ENCODE peak calls at places on chromosomes 7 and 10, in four cellular contexts. One of them, this sample, is unnamed. For H3K9me1 and H3K4me1, the result is how much of the 10 kb centered on the place peaks cover.

GRCh38 chr10:29537799-29538198 is 97.0 kb downstream of the SVIL start:
- DNase-seq in IMR-90: no peak
- DNase-seq in K562: no peak
- DNase-seq in endothelial cell of umbilical vein: no peak
- DNase-seq in this sample: no peak

GRCh38 chr10:71594934-71595571 is 124.5 kb downstream of the C10orf105 start:
- DNase-seq in IMR-90: no peak
- DNase-seq in K562: no peak
- DNase-seq in endothelial cell of umbilical vein: no peak
- DNase-seq in this sample: no peak

GRCh38 chr10:44233561-44234470 is 151.1 kb downstream of the CXCL12 start:
- DNase-seq in IMR-90: no peak
- DNase-seq in K562: no peak
- DNase-seq in endothelial cell of umbilical vein: no peak
- DNase-seq in this sample: no peak

GRCh38 chr7:107528461-107528860 is 35.3 kb downstream of the COG5 start:
- DNase-seq in IMR-90: peak
- DNase-seq in K562: no peak
- DNase-seq in endothelial cell of umbilical vein: peak
- DNase-seq in this sample: no peak

GRCh38 chr10:129933456-129934092 is 30.5 kb downstream of the EBF3 start:
- DNase-seq in IMR-90: no peak
- DNase-seq in K562: no peak
- DNase-seq in endothelial cell of umbilical vein: no peak
- DNase-seq in this sample: no peak

GRCh38 chr10:123144697-123145541 is 3.0 kb upstream of the HMX2 start:
- DNase-seq in IMR-90: no peak
- DNase-seq in K562: peak
- DNase-seq in endothelial cell of umbilical vein: no peak
- DNase-seq in this sample: no peak

GRCh38 chr10:107814865-107815487 is 650.5 kb upstream of the SORCS1 start:
- DNase-seq in IMR-90: peak
- DNase-seq in K562: no peak
- DNase-seq in endothelial cell of umbilical vein: no peak
- DNase-seq in this sample: no peak

GRCh38 chr7:82705831-82706230 is 262.3 kb upstream of the CACNA2D1 start:
- DNase-seq in IMR-90: peak
- DNase-seq in K562: no peak
- DNase-seq in endothelial cell of umbilical vein: no peak
- DNase-seq in this sample: no peak

GRCh38 chr7:6409991-6410693 is 37.6 kb downstream of the DAGLB start:
- DNase-seq in IMR-90: no peak
- DNase-seq in K562: no peak
- DNase-seq in endothelial cell of umbilical vein: no peak
- DNase-seq in this sample: no peak

GRCh38 chr10:1567742-1568495 is 169.4 kb downstream of the ADARB2 start:
- DNase-seq in IMR-90: no peak
- DNase-seq in K562: no peak
- DNase-seq in endothelial cell of umbilical vein: no peak
- DNase-seq in this sample: no peak

GRCh38 chr7:50513166-50513871 is 51.9 kb downstream of the DDC start:
- DNase-seq in IMR-90: no peak
- DNase-seq in K562: no peak
- DNase-seq in endothelial cell of umbilical vein: no peak
- DNase-seq in this sample: no peak

GRCh38 chr7:150367187-150367510 is 1.5 kb upstream of the REPIN1 start:
- DNase-seq in IMR-90: no peak
- DNase-seq in K562: no peak
- DNase-seq in endothelial cell of umbilical vein: no peak
- DNase-seq in this sample: no peak

GRCh38 chr10:130044067-130045061 is 66.3 kb downstream of the C10orf143 start:
- DNase-seq in IMR-90: no peak
- DNase-seq in K562: no peak
- DNase-seq in endothelial cell of umbilical vein: no peak
- DNase-seq in this sample: no peak

GRCh38 chr10:6048281-6049030 is 13.7 kb downstream of the IL2RA start:
- DNase-seq in IMR-90: no peak
- DNase-seq in K562: no peak
- DNase-seq in endothelial cell of umbilical vein: no peak
- DNase-seq in this sample: no peak

GRCh38 chr7:100087055-100087750 is 1.6 kb upstream of the COPS6 start:
- DNase-seq in IMR-90: peak
- DNase-seq in K562: no peak
- DNase-seq in endothelial cell of umbilical vein: peak
- DNase-seq in this sample: peak

GRCh38 chr7:69691327-69691726 is 93.1 kb downstream of the AUTS2 start:
- DNase-seq in IMR-90: no peak
- DNase-seq in K562: no peak
- DNase-seq in endothelial cell of umbilical vein: no peak
- DNase-seq in this sample: no peak

GRCh38 chr10:95328013-95328412 is 37.2 kb upstream of the PDLIM1 start:
- DNase-seq in IMR-90: no peak
- DNase-seq in K562: no peak
- DNase-seq in endothelial cell of umbilical vein: no peak
- DNase-seq in this sample: no peak

GRCh38 chr10:71460615-71461014 is 63.9 kb downstream of the CDH23 start:
- DNase-seq in IMR-90: no peak
- DNase-seq in K562: no peak
- DNase-seq in endothelial cell of umbilical vein: no peak
- DNase-seq in this sample: no peak

GRCh38 chr10:110843031-110843430 is 28.7 kb upstream of the PDCD4 start:
- DNase-seq in IMR-90: no peak
- DNase-seq in K562: no peak
- DNase-seq in endothelial cell of umbilical vein: no peak
- DNase-seq in this sample: no peak

GRCh38 chr10:100913470-100913865 is 705 bp downstream of the SLF2 start:
- DNase-seq in IMR-90: no peak
- DNase-seq in K562: no peak
- DNase-seq in endothelial cell of umbilical vein: no peak
- DNase-seq in this sample: no peak

GRCh38 chr7:44114586-44115310 is 8.6 kb downstream of the POLD2 start:
- DNase-seq in IMR-90: no peak
- DNase-seq in K562: no peak
- DNase-seq in endothelial cell of umbilical vein: no peak
- DNase-seq in this sample: no peak

GRCh38 chr7:134452419-134452827 is 6.5 kb downstream of the AKR1B1 start:
- DNase-seq in IMR-90: no peak
- DNase-seq in K562: no peak
- DNase-seq in endothelial cell of umbilical vein: no peak
- DNase-seq in this sample: no peak

GRCh38 chr7:155815332-155816191 is 3.3 kb upstream of the SHH start:
- DNase-seq in IMR-90: peak
- DNase-seq in K562: peak
- DNase-seq in endothelial cell of umbilical vein: peak
- DNase-seq in this sample: no peak

GRCh38 chr7:130276796-130277762 is 10.4 kb downstream of the CPA2 start:
- DNase-seq in IMR-90: peak
- DNase-seq in K562: no peak
- DNase-seq in endothelial cell of umbilical vein: no peak
- DNase-seq in this sample: no peak

GRCh38 chr10:10804061-10804460 is 213.6 kb upstream of the CELF2 start:
- DNase-seq in IMR-90: no peak
- DNase-seq in K562: no peak
- DNase-seq in endothelial cell of umbilical vein: no peak
- DNase-seq in this sample: no peak

GRCh38 chr10:11162828-11163599 is 145.3 kb downstream of the CELF2 start:
- DNase-seq in IMR-90: no peak
- DNase-seq in K562: peak
- DNase-seq in endothelial cell of umbilical vein: no peak
- DNase-seq in this sample: no peak

GRCh38 chr10:98293550-98294269 is 25.7 kb upstream of the LOXL4 start:
- DNase-seq in IMR-90: no peak
- DNase-seq in K562: no peak
- DNase-seq in endothelial cell of umbilical vein: no peak
- DNase-seq in this sample: no peak

GRCh38 chr7:128841961-128842673 is 11.9 kb downstream of the FLNC start:
- DNase-seq in IMR-90: peak
- DNase-seq in K562: peak
- DNase-seq in endothelial cell of umbilical vein: peak
- DNase-seq in this sample: no peak

GRCh38 chr10:76432274-76433012 is 1001.0 kb downstream of the LRMDA start:
- DNase-seq in IMR-90: peak
- DNase-seq in K562: no peak
- DNase-seq in endothelial cell of umbilical vein: no peak
- DNase-seq in this sample: no peak

GRCh38 chr7:101870361-101871062 is 53.1 kb downstream of the CUX1 start:
- DNase-seq in IMR-90: peak
- DNase-seq in K562: peak
- DNase-seq in endothelial cell of umbilical vein: no peak
- DNase-seq in this sample: no peak

GRCh38 chr7:95264225-95264927 is 60.0 kb downstream of the PON1 start:
- DNase-seq in IMR-90: peak
- DNase-seq in K562: no peak
- DNase-seq in endothelial cell of umbilical vein: no peak
- DNase-seq in this sample: no peak

GRCh38 chr7:83439021-83439420 is 209.9 kb downstream of the SEMA3E start:
- DNase-seq in IMR-90: no peak
- DNase-seq in K562: no peak
- DNase-seq in endothelial cell of umbilical vein: no peak
- DNase-seq in this sample: no peak

GRCh38 chr10:128701837-128702236 is 575.6 kb upstream of the MKI67 start:
- DNase-seq in IMR-90: no peak
- DNase-seq in K562: no peak
- DNase-seq in endothelial cell of umbilical vein: no peak
- DNase-seq in this sample: no peak

GRCh38 chr10:108413954-108414353 is 1249.4 kb upstream of the SORCS1 start:
- DNase-seq in IMR-90: no peak
- DNase-seq in K562: no peak
- DNase-seq in endothelial cell of umbilical vein: no peak
- DNase-seq in this sample: no peak

GRCh38 chr7:156943091-156944041 is 6.1 kb upstream of the NOM1 start:
- DNase-seq in IMR-90: no peak
- DNase-seq in K562: no peak
- DNase-seq in endothelial cell of umbilical vein: no peak
- DNase-seq in this sample: no peak

GRCh38 chr10:63700935-63701263 is 179.7 kb downstream of the REEP3 start:
- DNase-seq in IMR-90: peak
- DNase-seq in K562: no peak
- DNase-seq in endothelial cell of umbilical vein: no peak
- DNase-seq in this sample: no peak

GRCh38 chr10:63702107-63702506 is 180.9 kb downstream of the REEP3 start:
- DNase-seq in IMR-90: no peak
- DNase-seq in K562: no peak
- DNase-seq in endothelial cell of umbilical vein: no peak
- DNase-seq in this sample: no peak

GRCh38 chr10:63698815-63699205 is 177.6 kb downstream of the REEP3 start:
- DNase-seq in IMR-90: no peak
- DNase-seq in K562: no peak
- DNase-seq in endothelial cell of umbilical vein: no peak
- DNase-seq in this sample: no peak

GRCh38 chr10:63699785-63700184 is 178.6 kb downstream of the REEP3 start:
- DNase-seq in IMR-90: peak
- DNase-seq in K562: no peak
- DNase-seq in endothelial cell of umbilical vein: peak
- DNase-seq in this sample: no peak

GRCh38 chr10:63700209-63700934 is 179.2 kb downstream of the REEP3 start:
- DNase-seq in IMR-90: peak
- DNase-seq in K562: no peak
- DNase-seq in endothelial cell of umbilical vein: peak
- DNase-seq in this sample: peak
- H3K9me1 ChIP-seq in IMR-90: under half
- H3K9me1 ChIP-seq in K562: under half
- H3K9me1 ChIP-seq in endothelial cell of umbilical vein: under half
- H3K9me1 ChIP-seq in this sample: under half

DNA sequence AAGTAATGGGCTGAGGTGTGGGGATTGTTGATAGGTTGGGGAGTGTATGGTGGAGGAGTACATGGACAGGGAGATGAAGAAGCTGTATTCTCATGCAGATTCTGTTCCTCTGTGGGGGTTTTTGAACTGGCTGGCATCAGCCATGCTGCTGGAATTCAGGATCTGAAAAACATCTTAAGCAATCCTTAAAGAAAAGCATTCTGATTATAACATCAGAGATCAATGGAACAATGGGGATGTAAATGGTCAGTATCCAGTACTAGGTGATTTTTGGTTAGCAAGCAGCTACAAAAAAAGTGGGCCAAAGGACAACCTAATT is 247.5 kb upstream of the GALNT17 start:
- DNase-seq in IMR-90: no peak
- DNase-seq in K562: no peak
- DNase-seq in endothelial cell of umbilical vein: no peak
- DNase-seq in this sample: no peak
- TF ChIP-seq CTCF in IMR-90: no peak
- TF ChIP-seq CTCF in K562: no peak
- TF ChIP-seq CTCF in endothelial cell of umbilical vein: no peak
- TF ChIP-seq CTCF in this sample: no peak

DNA sequence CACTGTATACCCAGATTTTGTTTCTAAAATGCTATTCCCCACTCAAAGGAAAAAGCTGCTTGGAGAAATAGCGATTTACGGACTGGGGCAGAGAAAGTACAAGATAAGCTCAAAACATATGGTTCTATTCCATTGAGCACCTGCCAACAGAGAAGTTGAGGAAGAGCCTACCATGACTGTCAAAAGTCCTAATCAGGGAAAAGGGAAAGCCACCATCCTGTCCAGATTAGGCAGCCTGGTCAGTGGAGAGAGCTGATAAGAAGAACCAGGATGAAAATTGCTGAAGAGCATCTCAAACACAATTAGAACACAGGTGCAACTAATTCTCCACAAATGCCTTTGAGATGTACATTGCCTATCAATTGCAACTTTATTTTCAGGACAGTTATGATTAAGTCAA is 104.1 kb downstream of the MYOF start:
- DNase-seq in IMR-90: no peak
- DNase-seq in K562: no peak
- DNase-seq in endothelial cell of umbilical vein: peak
- DNase-seq in this sample: no peak
- H3K4me1 ChIP-seq in IMR-90: under half
- H3K4me1 ChIP-seq in K562: under half
- H3K4me1 ChIP-seq in endothelial cell of umbilical vein: under half
- H3K4me1 ChIP-seq in this sample: under half

DNA sequence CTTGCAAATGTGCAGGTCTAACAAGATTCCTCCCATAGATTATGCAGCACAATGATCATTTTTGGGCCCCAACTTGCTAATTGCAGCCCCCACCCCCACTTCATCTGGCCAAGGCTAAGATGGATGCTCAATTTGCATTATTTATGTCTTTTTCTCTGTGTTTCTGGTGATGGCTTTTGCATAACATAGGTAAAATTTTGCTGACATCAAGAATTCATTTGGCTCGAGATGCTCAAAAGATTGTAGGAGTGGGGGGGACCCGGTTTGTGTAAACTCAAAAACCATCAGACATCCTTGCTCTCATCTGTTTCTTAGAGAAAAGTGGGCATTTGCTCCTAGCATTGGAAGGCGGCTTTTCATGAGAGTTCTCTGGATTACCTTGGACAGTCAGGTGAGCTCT is 356.3 kb upstream of the NPVF start:
- DNase-seq in IMR-90: no peak
- DNase-seq in K562: no peak
- DNase-seq in endothelial cell of umbilical vein: no peak
- DNase-seq in this sample: no peak
- H3K9me1 ChIP-seq in IMR-90: under half
- H3K9me1 ChIP-seq in K562: under half
- H3K9me1 ChIP-seq in endothelial cell of umbilical vein: under half
- H3K9me1 ChIP-seq in this sample: under half